ENCODE peak calls at places on chromosomes 4 and X, in nine cellular contexts. W is D341Med; G is CD4-positive, alpha-beta memory T cell; K is endothelial cell; M is fibroblast of mammary gland; V is KG1; Y is RPMI7951; D is T-helper 1 cell; H is EL. E is an unnamed sample.

GRCh38 chrX:19660604-19661003 is 145.3 kb upstream of the MAP3K15 start:
- DNase-seq in K (no peak), D (no peak), Y (peak), H (no peak), W (no peak), V (no peak), G (no peak), M (peak), E (no peak)

GRCh38 chr4:164501074-164501473 is 252.9 kb upstream of the SMIM31 start:
- DNase-seq in Y (no peak), H (no peak), D (no peak), W (no peak), K (no peak), M (no peak), G (no peak), V (no peak), E (no peak)

GRCh38 chrX:46588263-46588662 is 14.7 kb downstream of the CHST7 start:
- DNase-seq in M (peak), D (peak), H (peak), G (peak), V (peak), K (no peak), Y (peak), W (no peak), E (peak)

GRCh38 chrX:139784788-139785187 is 76.8 kb upstream of the MCF2 start:
- DNase-seq in M (no peak), G (no peak), K (no peak), Y (no peak), H (no peak), D (no peak), W (no peak), V (no peak), E (no peak)

GRCh38 chrX:14922437-14922836 is 49.2 kb downstream of the MOSPD2 start:
- DNase-seq in D (no peak), V (no peak), Y (peak), G (no peak), M (peak), H (peak), K (no peak), W (no peak), E (peak)

GRCh38 chr4:151227731-151228130 is 49.2 kb upstream of the PRSS48 start:
- DNase-seq in W (no peak), G (no peak), K (no peak), Y (peak), H (peak), M (peak), V (no peak), D (no peak), E (peak)

GRCh38 chr4:177673980-177674504 is 231.8 kb upstream of the AGA start:
- DNase-seq in V (no peak), Y (no peak), D (no peak), G (no peak), M (no peak), H (no peak), K (no peak), W (peak), E (no peak)

GRCh38 chr4:183014361-183015084 is 84.5 kb upstream of the WWC2 start:
- DNase-seq in G (no peak), Y (peak), V (no peak), D (no peak), M (no peak), W (no peak), H (no peak), K (no peak), E (no peak)

GRCh38 chrX:68402094-68402493 is 31.2 kb downstream of the OPHN1 start:
- DNase-seq in Y (no peak), M (no peak), D (no peak), K (no peak), G (no peak), V (no peak), W (no peak), H (no peak), E (no peak)

GRCh38 chr4:178535939-178536579 is 1093.8 kb upstream of the AGA start:
- DNase-seq in D (no peak), V (no peak), G (no peak), W (no peak), Y (no peak), K (no peak), M (no peak), H (no peak), E (no peak)

GRCh38 chrX:16664059-16664458 is 14.1 kb downstream of the S100G start:
- DNase-seq in M (peak), K (no peak), H (peak), V (no peak), D (no peak), G (no peak), W (no peak), Y (no peak), E (no peak)

GRCh38 chr4:54025582-54025981 is 38.8 kb downstream of the CHIC2 start:
- DNase-seq in K (no peak), H (no peak), M (no peak), W (no peak), G (no peak), Y (no peak), D (no peak), V (no peak), E (no peak)

GRCh38 chr4:38044060-38044459 is 83.9 kb downstream of the PTTG2 start:
- DNase-seq in D (no peak), Y (no peak), H (no peak), K (no peak), V (no peak), W (no peak), G (no peak), M (no peak), E (no peak)

GRCh38 chr4:121717680-121718237 is 21.0 kb upstream of the ANXA5 start:
- DNase-seq in K (no peak), H (no peak), V (no peak), W (no peak), G (no peak), Y (no peak), M (peak), D (no peak), E (peak)

E was measured in GM03348.